ENCODE peak calls at places on chromosomes 13 and 19, in seven cellular contexts. One of them, this sample, is unnamed.

GRCh38 chr13:38951525-38952313 is 38.9 kb downstream of the STOML3 start:
- DNase-seq in AG10803: no peak
- DNase-seq in brain microvascular endothelial cell: no peak
- DNase-seq in psoas muscle: no peak
- DNase-seq in cardiac muscle cell: peak
- DNase-seq in AG04450: no peak
- DNase-seq in tibial artery: no peak
- DNase-seq in this sample: no peak

GRCh38 chr19:40191836-40192646 is 815 bp downstream of the MAP3K10 start:
- DNase-seq in cardiac muscle cell: peak
- DNase-seq in brain microvascular endothelial cell: no peak
- DNase-seq in psoas muscle: peak
- DNase-seq in tibial artery: no peak
- DNase-seq in AG04450: no peak
- DNase-seq in AG10803: peak
- DNase-seq in this sample: peak

GRCh38 chr13:109629737-109630136 is 156.6 kb downstream of the IRS2 start:
- DNase-seq in psoas muscle: no peak
- DNase-seq in brain microvascular endothelial cell: no peak
- DNase-seq in AG10803: no peak
- DNase-seq in cardiac muscle cell: no peak
- DNase-seq in tibial artery: no peak
- DNase-seq in AG04450: no peak
- DNase-seq in this sample: no peak

GRCh38 chr13:64505511-64505910 is 2724.6 kb downstream of the PCDH9 start:
- DNase-seq in AG10803: peak
- DNase-seq in psoas muscle: no peak
- DNase-seq in AG04450: peak
- DNase-seq in tibial artery: no peak
- DNase-seq in cardiac muscle cell: peak
- DNase-seq in brain microvascular endothelial cell: peak
- DNase-seq in this sample: peak

GRCh38 chr13:40895715-40896184 is 106.3 kb downstream of the SLC25A15 start:
- DNase-seq in AG10803: no peak
- DNase-seq in tibial artery: no peak
- DNase-seq in AG04450: no peak
- DNase-seq in psoas muscle: no peak
- DNase-seq in brain microvascular endothelial cell: no peak
- DNase-seq in cardiac muscle cell: no peak
- DNase-seq in this sample: no peak

GRCh38 chr13:30572859-30573275 is 44.9 kb upstream of the USPL1 start:
- DNase-seq in AG10803: peak
- DNase-seq in brain microvascular endothelial cell: peak
- DNase-seq in AG04450: no peak
- DNase-seq in cardiac muscle cell: peak
- DNase-seq in tibial artery: no peak
- DNase-seq in psoas muscle: no peak
- DNase-seq in this sample: peak

GRCh38 chr13:51519839-51520238 is 64.4 kb upstream of the WDFY2 start:
- DNase-seq in cardiac muscle cell: peak
- DNase-seq in AG10803: peak
- DNase-seq in psoas muscle: no peak
- DNase-seq in tibial artery: no peak
- DNase-seq in AG04450: no peak
- DNase-seq in brain microvascular endothelial cell: no peak
- DNase-seq in this sample: peak

GRCh38 chr19:34276614-34277013 is 22.3 kb downstream of the GARRE1 start:
- DNase-seq in AG10803: no peak
- DNase-seq in cardiac muscle cell: no peak
- DNase-seq in AG04450: no peak
- DNase-seq in brain microvascular endothelial cell: no peak
- DNase-seq in psoas muscle: no peak
- DNase-seq in tibial artery: no peak
- DNase-seq in this sample: no peak

GRCh38 chr13:42575938-42576337 is 2.0 kb downstream of the TNFSF11 start:
- DNase-seq in AG04450: no peak
- DNase-seq in AG10803: no peak
- DNase-seq in tibial artery: no peak
- DNase-seq in brain microvascular endothelial cell: no peak
- DNase-seq in cardiac muscle cell: no peak
- DNase-seq in psoas muscle: no peak
- DNase-seq in this sample: no peak

GRCh38 chr19:51297406-51297805 is 14.0 kb upstream of the IGLON5 start:
- DNase-seq in brain microvascular endothelial cell: no peak
- DNase-seq in AG10803: no peak
- DNase-seq in AG04450: no peak
- DNase-seq in psoas muscle: no peak
- DNase-seq in cardiac muscle cell: no peak
- DNase-seq in tibial artery: no peak
- DNase-seq in this sample: no peak

GRCh38 chr13:98171806-98172569 is 5.1 kb downstream of the RNF113B start:
- DNase-seq in tibial artery: peak
- DNase-seq in AG10803: peak
- DNase-seq in psoas muscle: peak
- DNase-seq in brain microvascular endothelial cell: peak
- DNase-seq in AG04450: no peak
- DNase-seq in cardiac muscle cell: peak
- DNase-seq in this sample: peak

GRCh38 chr19:30686911-30687566 is 314.9 kb downstream of the ZNF536 start:
- DNase-seq in psoas muscle: no peak
- DNase-seq in AG10803: peak
- DNase-seq in AG04450: no peak
- DNase-seq in tibial artery: no peak
- DNase-seq in cardiac muscle cell: no peak
- DNase-seq in brain microvascular endothelial cell: no peak
- DNase-seq in this sample: no peak

GRCh38 chr19:51136891-51137551 is 5.1 kb upstream of the SIGLEC7 start:
- DNase-seq in brain microvascular endothelial cell: no peak
- DNase-seq in AG10803: no peak
- DNase-seq in cardiac muscle cell: peak
- DNase-seq in AG04450: no peak
- DNase-seq in psoas muscle: no peak
- DNase-seq in tibial artery: peak
- DNase-seq in this sample: no peak

GRCh38 chr13:59730026-59730425 is 433.7 kb downstream of the DIAPH3 start:
- DNase-seq in AG04450: no peak
- DNase-seq in tibial artery: no peak
- DNase-seq in brain microvascular endothelial cell: peak
- DNase-seq in AG10803: no peak
- DNase-seq in cardiac muscle cell: peak
- DNase-seq in psoas muscle: no peak
- DNase-seq in this sample: no peak

GRCh38 chr13:52001120-52001731 is 10.0 kb downstream of the ATP7B start:
- DNase-seq in AG10803: peak
- DNase-seq in cardiac muscle cell: peak
- DNase-seq in brain microvascular endothelial cell: no peak
- DNase-seq in tibial artery: no peak
- DNase-seq in psoas muscle: no peak
- DNase-seq in AG04450: peak
- DNase-seq in this sample: peak

GRCh38 chr13:99366075-99366987 is 59.1 kb upstream of the GPR183 start:
- DNase-seq in cardiac muscle cell: no peak
- DNase-seq in AG10803: no peak
- DNase-seq in tibial artery: no peak
- DNase-seq in brain microvascular endothelial cell: no peak
- DNase-seq in AG04450: no peak
- DNase-seq in psoas muscle: no peak
- DNase-seq in this sample: no peak

GRCh38 chr19:1354496-1355257 is 29.0 kb upstream of the NDUFS7 start:
- DNase-seq in cardiac muscle cell: peak
- DNase-seq in AG04450: peak
- DNase-seq in brain microvascular endothelial cell: peak
- DNase-seq in AG10803: peak
- DNase-seq in tibial artery: peak
- DNase-seq in psoas muscle: peak
- DNase-seq in this sample: peak

GRCh38 chr13:96696501-96696900 is 297.8 kb downstream of the OXGR1 start:
- DNase-seq in brain microvascular endothelial cell: no peak
- DNase-seq in AG04450: no peak
- DNase-seq in cardiac muscle cell: no peak
- DNase-seq in psoas muscle: no peak
- DNase-seq in AG10803: no peak
- DNase-seq in tibial artery: no peak
- DNase-seq in this sample: no peak

GRCh38 chr13:30847697-30848307 is 58.3 kb upstream of the MEDAG start:
- DNase-seq in AG10803: peak
- DNase-seq in psoas muscle: no peak
- DNase-seq in AG04450: peak
- DNase-seq in cardiac muscle cell: peak
- DNase-seq in brain microvascular endothelial cell: peak
- DNase-seq in tibial artery: peak
- DNase-seq in this sample: peak

GRCh38 chr19:40374084-40374483 is 15.9 kb downstream of the HIPK4 start:
- DNase-seq in tibial artery: no peak
- DNase-seq in AG04450: no peak
- DNase-seq in psoas muscle: no peak
- DNase-seq in cardiac muscle cell: no peak
- DNase-seq in brain microvascular endothelial cell: no peak
- DNase-seq in AG10803: no peak
- DNase-seq in this sample: no peak

GRCh38 chr19:42140125-42140754 is 8.0 kb upstream of the POU2F2 start:
- DNase-seq in AG10803: peak
- DNase-seq in AG04450: no peak
- DNase-seq in tibial artery: no peak
- DNase-seq in psoas muscle: peak
- DNase-seq in brain microvascular endothelial cell: peak
- DNase-seq in cardiac muscle cell: peak
- DNase-seq in this sample: peak

GRCh38 chr13:44158055-44158655 is 215.5 kb upstream of the SERP2 start:
- DNase-seq in AG04450: no peak
- DNase-seq in tibial artery: peak
- DNase-seq in cardiac muscle cell: no peak
- DNase-seq in brain microvascular endothelial cell: no peak
- DNase-seq in psoas muscle: peak
- DNase-seq in AG10803: no peak
- DNase-seq in this sample: no peak

GRCh38 chr13:45257638-45258338 is 56.9 kb upstream of the KCTD4 start:
- DNase-seq in brain microvascular endothelial cell: no peak
- DNase-seq in cardiac muscle cell: no peak
- DNase-seq in psoas muscle: no peak
- DNase-seq in tibial artery: no peak
- DNase-seq in AG04450: no peak
- DNase-seq in AG10803: peak
- DNase-seq in this sample: peak

GRCh38 chr19:29480507-29480906 is 45.3 kb upstream of the VSTM2B start:
- DNase-seq in cardiac muscle cell: no peak
- DNase-seq in brain microvascular endothelial cell: no peak
- DNase-seq in psoas muscle: no peak
- DNase-seq in AG04450: no peak
- DNase-seq in tibial artery: no peak
- DNase-seq in AG10803: no peak
- DNase-seq in this sample: no peak

GRCh38 chr13:102236830-102237621 is 164.8 kb downstream of the FGF14 start:
- DNase-seq in psoas muscle: no peak
- DNase-seq in cardiac muscle cell: no peak
- DNase-seq in brain microvascular endothelial cell: no peak
- DNase-seq in AG04450: no peak
- DNase-seq in AG10803: no peak
- DNase-seq in tibial artery: no peak
- DNase-seq in this sample: no peak

GRCh38 chr19:5078179-5078578 is 109.3 kb downstream of the KDM4B start:
- DNase-seq in AG04450: no peak
- DNase-seq in AG10803: no peak
- DNase-seq in tibial artery: no peak
- DNase-seq in psoas muscle: no peak
- DNase-seq in brain microvascular endothelial cell: no peak
- DNase-seq in cardiac muscle cell: no peak
- DNase-seq in this sample: no peak

GRCh38 chr19:5077209-5077515 is 108.2 kb downstream of the KDM4B start:
- DNase-seq in tibial artery: no peak
- DNase-seq in psoas muscle: no peak
- DNase-seq in brain microvascular endothelial cell: no peak
- DNase-seq in AG10803: no peak
- DNase-seq in cardiac muscle cell: no peak
- DNase-seq in AG04450: no peak
- DNase-seq in this sample: no peak

GRCh38 chr19:5080030-5080644 is 111.2 kb downstream of the KDM4B start:
- DNase-seq in tibial artery: no peak
- DNase-seq in AG10803: no peak
- DNase-seq in psoas muscle: peak
- DNase-seq in cardiac muscle cell: no peak
- DNase-seq in AG04450: no peak
- DNase-seq in brain microvascular endothelial cell: no peak
- DNase-seq in this sample: no peak

GRCh38 chr19:5079410-5079774 is 110.5 kb downstream of the KDM4B start:
- DNase-seq in AG10803: no peak
- DNase-seq in tibial artery: no peak
- DNase-seq in psoas muscle: no peak
- DNase-seq in AG04450: no peak
- DNase-seq in cardiac muscle cell: no peak
- DNase-seq in brain microvascular endothelial cell: no peak
- DNase-seq in this sample: no peak

GRCh38 chr19:5078666-5079409 is 109.9 kb downstream of the KDM4B start:
- DNase-seq in brain microvascular endothelial cell: no peak
- DNase-seq in AG04450: no peak
- DNase-seq in cardiac muscle cell: no peak
- DNase-seq in AG10803: no peak
- DNase-seq in tibial artery: no peak
- DNase-seq in psoas muscle: no peak
- DNase-seq in this sample: no peak
- TF ChIP-seq CTCF in brain microvascular endothelial cell: no peak
- TF ChIP-seq CTCF in AG04450: no peak
- TF ChIP-seq CTCF in cardiac muscle cell: no peak
- TF ChIP-seq CTCF in AG10803: no peak
- TF ChIP-seq CTCF in tibial artery: no peak
- TF ChIP-seq CTCF in psoas muscle: no peak
- TF ChIP-seq CTCF in this sample: no peak

GRCh38 chr19:3058009-3058820 is 4.1 kb downstream of the TLE5 start:
- DNase-seq in AG04450: no peak
- DNase-seq in AG10803: no peak
- DNase-seq in tibial artery: no peak
- DNase-seq in cardiac muscle cell: no peak
- DNase-seq in brain microvascular endothelial cell: no peak
- DNase-seq in psoas muscle: no peak
- DNase-seq in this sample: no peak
- H3K4me3 ChIP-seq in AG04450: no peak
- H3K4me3 ChIP-seq in AG10803: no peak
- H3K4me3 ChIP-seq in tibial artery: no peak
- H3K4me3 ChIP-seq in cardiac muscle cell: no peak
- H3K4me3 ChIP-seq in brain microvascular endothelial cell: no peak
- H3K4me3 ChIP-seq in psoas muscle: peak
- H3K4me3 ChIP-seq in this sample: no peak

GRCh38 chr13:103388839-103389238 is 322.6 kb upstream of the SLC10A2 start:
- DNase-seq in psoas muscle: no peak
- DNase-seq in AG10803: no peak
- DNase-seq in AG04450: no peak
- DNase-seq in brain microvascular endothelial cell: no peak
- DNase-seq in tibial artery: no peak
- DNase-seq in cardiac muscle cell: no peak
- DNase-seq in this sample: no peak
- TF ChIP-seq CTCF in psoas muscle: no peak
- TF ChIP-seq CTCF in AG10803: no peak
- TF ChIP-seq CTCF in AG04450: no peak
- TF ChIP-seq CTCF in brain microvascular endothelial cell: no peak
- TF ChIP-seq CTCF in tibial artery: no peak
- TF ChIP-seq CTCF in cardiac muscle cell: no peak
- TF ChIP-seq CTCF in this sample: no peak

DNA sequence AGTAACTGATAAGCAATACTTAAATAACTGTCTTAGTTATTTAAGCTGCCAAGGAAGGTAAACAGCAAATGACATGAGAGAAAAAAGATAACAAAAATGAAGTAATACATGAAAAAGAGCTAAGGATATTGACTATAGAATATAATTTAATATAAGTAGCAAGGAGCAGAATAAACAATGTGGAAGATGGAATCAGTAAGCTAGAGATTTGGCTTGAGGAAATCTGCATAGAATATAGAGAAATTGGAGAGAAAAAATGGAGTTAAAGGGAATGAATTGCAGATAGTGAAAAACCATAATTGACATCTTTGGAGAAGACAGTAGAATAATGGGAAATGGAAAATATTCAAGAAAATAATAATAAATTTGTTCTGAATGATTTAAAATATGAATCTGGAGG is 127.1 kb downstream of the PDS5B start:
- DNase-seq in tibial artery: no peak
- DNase-seq in brain microvascular endothelial cell: no peak
- DNase-seq in cardiac muscle cell: no peak
- DNase-seq in psoas muscle: no peak
- DNase-seq in AG10803: no peak
- DNase-seq in AG04450: no peak
- DNase-seq in this sample: no peak
- H3K4me3 ChIP-seq in tibial artery: no peak
- H3K4me3 ChIP-seq in brain microvascular endothelial cell: no peak
- H3K4me3 ChIP-seq in cardiac muscle cell: no peak
- H3K4me3 ChIP-seq in psoas muscle: no peak
- H3K4me3 ChIP-seq in AG10803: no peak
- H3K4me3 ChIP-seq in AG04450: no peak
- H3K4me3 ChIP-seq in this sample: no peak

This sample was measured in astrocyte of the spinal cord.